ENCODE peak calls at places on chromosomes 3 and 15, in six cellular contexts. G is Peyer's patch; L is CD4-positive, CD25-positive, alpha-beta regulatory T cell; N is ovary; R is breast epithelium; H is PC-3. I is an unnamed sample. For H3K4me1, the result is how much of the 10 kb centered on the place peaks cover.

GRCh38 chr3:141240290-141241247 is 8.9 kb downstream of the PXYLP1 start:
- DNase-seq in L (no peak), R (no peak), G (no peak), N (no peak), H (no peak), I (no peak)

GRCh38 chr3:58296269-58296668 is 9.8 kb upstream of the RPP14 start:
- DNase-seq in H (no peak), G (no peak), L (no peak), R (no peak), N (no peak), I (no peak)

GRCh38 chr3:72445827-72446405 is 402.3 kb downstream of the SHQ1 start:
- DNase-seq in N (no peak), G (no peak), H (no peak), L (no peak), R (no peak), I (no peak)

GRCh38 chr3:157830865-157831264 is 275.4 kb downstream of the SHOX2 start:
- DNase-seq in N (no peak), H (no peak), R (no peak), G (no peak), L (no peak), I (no peak)

GRCh38 chr3:32297366-32297765 is 58.9 kb downstream of the CMTM8 start:
- DNase-seq in H (no peak), G (no peak), L (no peak), R (no peak), N (no peak), I (peak)

GRCh38 chr3:194727435-194728128 is 41.9 kb downstream of the FAM43A start:
- DNase-seq in H (peak), G (no peak), R (no peak), N (no peak), L (no peak), I (no peak)

GRCh38 chr3:190077646-190078045 is 43.1 kb downstream of the P3H2 start:
- DNase-seq in R (no peak), G (no peak), L (no peak), N (no peak), H (no peak), I (no peak)

GRCh38 chr3:100537646-100538338 is 45.4 kb downstream of the TMEM45A start:
- DNase-seq in R (peak), G (no peak), L (no peak), H (peak), N (no peak), I (no peak)

GRCh38 chr3:64266065-64266874 is 41.0 kb upstream of the PRICKLE2 start:
- DNase-seq in R (no peak), L (no peak), G (no peak), N (peak), H (peak), I (no peak)

GRCh38 chr3:15783361-15783969 is 14.3 kb downstream of the ANKRD28 start:
- DNase-seq in H (peak), L (no peak), N (no peak), R (no peak), G (no peak), I (no peak)

GRCh38 chr15:34987182-34987488 is 952 bp downstream of the ZNF770 start:
- DNase-seq in H (peak), G (no peak), R (no peak), L (no peak), N (no peak), I (no peak)

GRCh38 chr15:30924353-30924752 is 20.6 kb downstream of the FAN1 start:
- DNase-seq in N (no peak), L (no peak), R (no peak), G (no peak), H (no peak), I (no peak)

GRCh38 chr15:40006646-40007045 is 32.3 kb downstream of the SRP14 start:
- DNase-seq in H (no peak), R (no peak), G (no peak), L (no peak), N (no peak), I (no peak)

GRCh38 chr3:15636028-15636709 is 34.6 kb downstream of the BTD start:
- DNase-seq in R (no peak), G (no peak), N (no peak), H (peak), L (no peak), I (no peak)

GRCh38 chr15:42456539-42456938 is 34.4 kb downstream of the ZNF106 start:
- DNase-seq in N (no peak), R (no peak), G (no peak), H (no peak), L (no peak), I (no peak)
- H3K27ac ChIP-seq in N (no peak), R (peak), G (no peak), H (no peak), L (no peak), I (no peak)

DNA sequence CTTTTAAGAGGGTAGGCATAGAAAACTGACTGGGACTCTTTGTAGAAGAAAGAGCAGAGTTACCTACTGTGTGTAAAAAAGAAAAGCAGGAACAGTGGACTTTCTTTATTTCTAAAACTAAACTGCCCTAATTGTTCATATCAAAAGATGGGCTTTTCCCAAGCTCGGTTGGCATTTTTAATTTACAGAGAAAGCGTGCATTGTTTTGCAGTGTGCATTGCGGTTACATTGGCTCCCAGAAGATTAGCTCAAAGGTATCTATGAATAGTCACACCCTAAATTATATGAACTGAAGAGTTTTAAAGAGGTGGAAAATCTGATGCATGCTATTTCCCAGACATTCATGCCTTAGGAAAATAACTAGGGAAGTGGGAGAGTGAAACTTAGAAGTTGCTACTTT is 36.5 kb downstream of the MITF start:
- DNase-seq in L (no peak), G (no peak), H (no peak), N (no peak), R (no peak), I (no peak)
- H3K4me1 ChIP-seq in L (under half), G (under half), H (under half), N (under half), R (under half), I (under half)

GRCh38 chr3:44476963-44477311 is 533 bp downstream of the ZNF445 start:
- DNase-seq in N (no peak), R (no peak), H (no peak), G (no peak), L (no peak), I (no peak)

GRCh38 chr3:44477312-44478030 is at the start of gene ZNF445:
- DNase-seq in R (peak), G (peak), N (peak), L (peak), H (peak), I (peak)

GRCh38 chr3:44476181-44476599 is 1.3 kb downstream of the ZNF445 start:
- DNase-seq in L (peak), G (no peak), R (no peak), N (no peak), H (peak), I (no peak)

GRCh38 chr3:44478606-44479094 is 1.2 kb upstream of the ZNF445 start:
- DNase-seq in H (no peak), N (no peak), G (no peak), R (no peak), L (no peak), I (no peak)

DNA sequence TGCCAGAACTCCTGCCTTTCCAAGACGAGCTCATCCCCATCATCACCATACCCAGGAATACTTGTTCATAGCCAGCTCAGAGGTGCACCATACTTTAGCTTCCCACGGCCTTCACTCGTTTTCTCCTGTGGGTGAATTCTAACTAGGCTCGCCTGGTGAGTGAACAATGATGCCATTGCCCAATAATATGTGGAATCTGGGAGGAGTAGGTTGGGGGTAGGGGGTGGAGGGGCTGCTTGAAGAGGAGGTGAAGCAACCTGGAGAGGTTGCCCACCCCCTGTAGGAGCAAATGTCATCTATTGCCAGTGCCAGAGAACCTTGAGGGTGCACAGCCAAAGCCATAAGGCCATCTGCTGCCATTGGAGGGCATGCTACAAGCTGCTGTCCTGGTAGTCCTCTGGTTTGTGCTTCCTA is 592 bp upstream of the ZNF445 start:
- DNase-seq in N (no peak), R (no peak), G (no peak), H (no peak), L (no peak), I (no peak)
- H3K27ac ChIP-seq in N (no peak), R (peak), G (no peak), H (no peak), L (no peak), I (no peak)

GRCh38 chr15:65175511-65175910 is 9.6 kb downstream of the CLPX start:
- DNase-seq in N (no peak), R (no peak), L (no peak), H (no peak), G (no peak), I (no peak)

GRCh38 chr15:65174491-65174890 is 10.7 kb downstream of the CLPX start:
- DNase-seq in R (no peak), G (no peak), N (no peak), H (no peak), L (no peak), I (no peak)

GRCh38 chr15:65180167-65180566 is 5.0 kb downstream of the CLPX start:
- DNase-seq in R (no peak), G (no peak), L (no peak), H (no peak), N (no peak), I (no peak)

GRCh38 chr15:65182538-65182937 is 2.6 kb downstream of the CLPX start:
- DNase-seq in R (no peak), N (no peak), G (no peak), L (no peak), H (no peak), I (no peak)

GRCh38 chr15:65177901-65178300 is 7.2 kb downstream of the CLPX start:
- DNase-seq in R (no peak), H (peak), G (no peak), N (no peak), L (no peak), I (no peak)
- H3K4me1 ChIP-seq in R (under half), H (under half), G (under half), N (under half), L (under half), I (under half)

DNA sequence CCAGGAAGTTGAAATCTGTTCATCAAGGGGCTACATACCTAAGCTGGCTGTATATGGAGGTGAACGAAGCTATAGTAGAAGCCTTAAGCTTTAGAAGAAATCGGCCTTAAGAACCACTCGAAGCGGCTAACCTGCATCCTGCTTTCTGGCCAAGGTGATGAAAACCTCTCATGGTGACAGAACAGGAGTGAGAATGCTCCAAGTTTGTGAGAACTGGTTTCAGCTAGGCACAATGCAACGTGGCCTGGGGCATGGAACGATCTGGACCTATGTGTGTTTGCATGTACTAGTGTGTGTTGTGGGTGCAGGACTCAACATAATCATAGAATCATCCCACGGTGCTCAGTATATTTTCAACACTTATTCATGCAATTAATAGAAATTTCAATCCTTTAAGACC is 31.4 kb upstream of the SPTBN5 start:
- DNase-seq in L (no peak), R (peak), H (no peak), G (no peak), N (no peak), I (no peak)
- H3K27ac ChIP-seq in L (no peak), R (peak), H (no peak), G (no peak), N (no peak), I (no peak)

DNA sequence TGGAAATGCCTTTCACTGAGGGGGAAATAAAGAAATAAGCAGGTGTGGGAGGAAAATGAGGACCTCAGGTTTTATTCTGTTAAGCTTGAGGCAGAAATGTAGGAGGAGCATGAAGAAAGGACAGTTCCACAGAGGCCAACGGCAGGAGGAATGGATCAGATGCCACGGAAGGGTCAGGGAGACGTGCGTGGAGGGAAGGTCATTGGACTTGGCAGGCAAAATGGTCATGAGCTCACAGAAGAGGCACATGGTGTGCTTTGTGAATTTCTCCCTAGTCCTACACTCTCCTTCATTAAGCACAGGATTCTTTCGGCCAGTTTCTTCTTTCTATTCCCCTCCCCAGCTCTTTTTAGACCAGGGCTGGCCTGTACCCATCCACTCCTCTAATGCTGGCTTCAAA is 32.5 kb upstream of the THSD4 start:
- DNase-seq in N (peak), L (no peak), H (no peak), R (no peak), G (no peak), I (no peak)
- H3K4me1 ChIP-seq in N (under half), L (under half), H (under half), R (under half), G (under half), I (under half)

DNA sequence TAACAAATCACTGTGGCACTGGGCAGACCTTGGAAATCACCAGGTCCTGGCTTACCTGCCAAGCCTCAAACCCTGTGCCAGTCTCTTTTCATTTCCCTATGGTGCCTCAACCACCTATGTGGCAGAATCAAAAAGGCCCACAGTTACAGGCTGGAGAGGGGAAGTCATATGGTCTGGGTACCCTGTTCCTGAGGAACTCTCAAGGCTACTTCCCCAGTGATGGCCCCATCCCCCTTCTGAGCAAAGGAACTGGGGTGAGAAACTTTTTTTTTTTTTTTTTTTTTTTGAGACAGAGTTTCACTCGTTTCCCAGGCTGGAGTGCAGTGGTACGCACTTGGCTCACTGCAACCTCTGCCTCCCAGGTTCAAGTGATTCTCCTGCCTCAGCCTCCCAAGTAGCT is 83.2 kb downstream of the RBPMS2 start:
- DNase-seq in G (no peak), N (no peak), H (no peak), L (no peak), R (no peak), I (no peak)
- H3K27ac ChIP-seq in G (peak), N (peak), H (no peak), L (no peak), R (peak), I (no peak)

DNA sequence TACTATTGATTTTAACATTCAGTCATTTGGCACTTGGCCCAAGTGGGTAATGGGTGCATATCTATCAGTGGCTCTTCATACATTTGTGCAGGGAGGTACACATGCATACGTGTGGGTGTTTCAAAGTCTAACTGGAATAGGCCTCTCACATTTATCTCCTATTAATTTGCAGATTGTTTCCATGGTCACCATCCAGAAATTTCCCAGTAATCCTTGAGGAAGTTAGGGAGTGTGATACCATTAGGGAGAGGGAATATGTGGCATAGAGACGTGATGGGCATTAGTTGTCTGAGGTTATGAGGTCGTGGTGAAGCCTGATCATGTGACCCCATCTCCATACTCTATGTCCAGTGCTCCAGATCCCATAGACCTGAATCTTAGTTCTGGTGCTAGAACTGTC is 102.8 kb downstream of the LPP start:
- DNase-seq in R (no peak), G (no peak), H (no peak), L (no peak), N (no peak), I (no peak)
- H3K4me1 ChIP-seq in R (under half), G (under half), H (under half), L (under half), N (under half), I (under half)

GRCh38 chr3:129628169-129628522 is 21.7 kb upstream of the PLXND1 start:
- DNase-seq in R (no peak), H (no peak), L (no peak), N (no peak), G (no peak), I (no peak)

GRCh38 chr3:129626744-129627349 is 20.4 kb upstream of the PLXND1 start:
- DNase-seq in N (peak), R (peak), H (peak), L (peak), G (peak), I (peak)

GRCh38 chr3:129632056-129632455 is 25.6 kb upstream of the PLXND1 start:
- DNase-seq in H (no peak), L (no peak), N (no peak), R (no peak), G (no peak), I (no peak)

GRCh38 chr3:129627350-129628168 is 21.1 kb upstream of the PLXND1 start:
- DNase-seq in H (peak), L (peak), G (peak), N (peak), R (peak), I (peak)

DNA sequence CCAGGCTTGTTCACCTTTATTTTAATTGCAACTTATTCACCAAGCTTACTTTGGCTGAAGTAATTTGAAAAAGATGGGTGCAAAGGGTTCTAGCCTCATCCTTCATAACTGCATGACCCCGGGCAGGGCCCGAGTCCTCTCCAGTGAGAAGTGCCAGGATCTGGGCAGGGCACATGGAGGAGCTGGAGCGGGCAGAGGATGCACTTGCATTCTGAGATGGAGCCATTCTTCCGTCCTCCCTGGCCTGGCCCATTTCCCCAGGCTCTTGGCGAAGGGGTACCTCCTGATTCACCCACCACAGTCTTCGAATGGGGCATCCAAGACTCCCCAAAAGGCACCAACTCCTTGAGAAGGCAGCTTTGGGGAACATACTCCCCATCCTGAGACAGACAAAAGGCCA is 22.5 kb upstream of the PLXND1 start:
- DNase-seq in G (no peak), L (no peak), N (no peak), H (no peak), R (no peak), I (no peak)
- H3K27ac ChIP-seq in G (no peak), L (no peak), N (no peak), H (no peak), R (peak), I (no peak)

I was measured in effector memory CD4-positive, alpha-beta T cell.